ENCODE peak calls at places on chromosomes 3 and 15, in four cellular contexts. L is HCT116, B is SK-N-SH, G is HepG2. O is an unnamed sample.

GRCh38 chr3:56855856-56856538 is 54.2 kb upstream of the ARHGEF3 start:
- DNase-seq in G (peak), B (peak), L (no peak), O (peak)

GRCh38 chr3:194134231-194134756 is 1.7 kb upstream of the HES1 start:
- DNase-seq in G (no peak), B (peak), L (no peak), O (peak)

GRCh38 chr15:51878446-51879386 is 49.3 kb downstream of the TMOD3 start:
- DNase-seq in L (no peak), G (no peak), B (no peak), O (no peak)

GRCh38 chr3:89314454-89314853 is 207.0 kb downstream of the EPHA3 start:
- DNase-seq in G (peak), B (no peak), L (no peak), O (peak)

GRCh38 chr3:29410200-29410599 is 129.3 kb downstream of the RBMS3 start:
- DNase-seq in G (no peak), B (no peak), L (no peak), O (no peak)

GRCh38 chr3:58497074-58497473 is 5.2 kb downstream of the KCTD6 start:
- DNase-seq in L (no peak), G (no peak), B (no peak), O (no peak)

GRCh38 chr15:60729850-60730458 is 251.0 kb upstream of the ICE2 start:
- DNase-seq in L (no peak), B (no peak), G (no peak), O (no peak)

GRCh38 chr15:94582368-94582767 is 351.0 kb downstream of the MCTP2 start:
- DNase-seq in L (peak), G (peak), B (peak), O (peak)

GRCh38 chr15:64703632-64703959 is 71.8 kb downstream of the RBPMS2 start:
- DNase-seq in L (no peak), G (no peak), B (peak), O (no peak)

GRCh38 chr15:38202356-38202755 is 50.3 kb upstream of the SPRED1 start:
- DNase-seq in L (no peak), G (no peak), B (no peak), O (no peak)

GRCh38 chr3:31695280-31696008 is 162.7 kb downstream of the STT3B start:
- DNase-seq in B (no peak), G (no peak), L (no peak), O (no peak)

GRCh38 chr15:36208868-36209582 is 370.4 kb upstream of the CDIN1 start:
- DNase-seq in B (no peak), L (no peak), G (no peak), O (no peak)

GRCh38 chr15:71435552-71435951 is 320.3 kb downstream of the THSD4 start:
- DNase-seq in L (no peak), G (no peak), B (no peak), O (no peak)

GRCh38 chr3:96831175-96831574 is 16.8 kb downstream of the EPHA6 start:
- DNase-seq in G (no peak), B (no peak), L (no peak), O (no peak)

GRCh38 chr15:69074011-69074842 is 59.7 kb downstream of the NOX5 start:
- DNase-seq in B (peak), L (no peak), G (peak), O (peak)

GRCh38 chr15:74631935-74632560 is 16.4 kb downstream of the CLK3 start:
- DNase-seq in G (peak), B (peak), L (no peak), O (peak)

GRCh38 chr3:193890036-193890897 is 245.7 kb upstream of the HES1 start:
- DNase-seq in B (no peak), L (no peak), G (no peak), O (no peak)

GRCh38 chr15:40252141-40252437 is 13.2 kb downstream of the PAK6 start:
- DNase-seq in L (no peak), B (no peak), G (no peak), O (no peak)

GRCh38 chr3:133211449-133211848 is 173.3 kb downstream of the TMEM108 start:
- DNase-seq in L (no peak), G (no peak), B (no peak), O (no peak)

GRCh38 chr15:75669191-75669878 is 21.6 kb downstream of the SNX33 start:
- DNase-seq in B (no peak), G (no peak), L (peak), O (no peak)

GRCh38 chr15:71296032-71296686 is 180.9 kb downstream of the THSD4 start:
- DNase-seq in B (no peak), G (no peak), L (peak), O (peak)

GRCh38 chr3:119783255-119783654 is 1.4 kb downstream of the NR1I2 start:
- DNase-seq in B (no peak), G (no peak), L (no peak), O (no peak)

GRCh38 chr15:36370051-36370734 is 209.2 kb upstream of the CDIN1 start:
- DNase-seq in G (no peak), B (no peak), L (no peak), O (no peak)

GRCh38 chr3:187077085-187077484 is 62.2 kb downstream of the RPL39L start:
- DNase-seq in B (no peak), L (no peak), G (no peak), O (no peak)

GRCh38 chr15:57298204-57298603 is 78.1 kb upstream of the CGNL1 start:
- DNase-seq in G (no peak), B (no peak), L (no peak), O (no peak)

GRCh38 chr3:194273396-194274310 is 77.5 kb downstream of the CPN2 start:
- DNase-seq in L (no peak), G (no peak), B (peak), O (no peak)

GRCh38 chr3:9727041-9727595 is 4.4 kb upstream of the BRPF1 start:
- DNase-seq in B (peak), G (peak), L (peak), O (no peak)

GRCh38 chr15:74523982-74524381 is 17.0 kb upstream of the ARID3B start:
- DNase-seq in L (no peak), G (no peak), B (no peak), O (peak)

GRCh38 chr15:71518661-71519060 is 291.7 kb upstream of the NR2E3 start:
- DNase-seq in L (no peak), B (no peak), G (no peak), O (no peak)

GRCh38 chr3:37967252-37967881 is 23.2 kb upstream of the VILL start:
- DNase-seq in G (peak), B (peak), L (peak), O (peak)

GRCh38 chr3:61605589-61606175 is 44.3 kb downstream of the PTPRG start:
- DNase-seq in L (no peak), G (no peak), B (no peak), O (no peak)

GRCh38 chr3:18424213-18424861 is 802 bp downstream of the SATB1 start:
- DNase-seq in G (no peak), L (no peak), B (peak), O (no peak)

GRCh38 chr15:65902373-65902772 is 33.1 kb downstream of the RAB11A start:
- DNase-seq in L (peak), G (peak), B (no peak), O (peak)

GRCh38 chr3:152054315-152054714 is 180.9 kb downstream of the SUCNR1 start:
- DNase-seq in G (no peak), B (no peak), L (no peak), O (no peak)

GRCh38 chr15:89768071-89768500 is 8.0 kb upstream of the MESP2 start:
- DNase-seq in G (no peak), B (no peak), L (no peak), O (no peak)

GRCh38 chr3:158896729-158897128 is 94.9 kb downstream of the MFSD1 start:
- DNase-seq in B (no peak), G (no peak), L (no peak), O (no peak)

GRCh38 chr3:22966349-22966748 is 236.8 kb upstream of the UBE2E2 start:
- DNase-seq in L (no peak), B (no peak), G (no peak), O (no peak)

GRCh38 chr3:22959593-22959992 is 243.5 kb upstream of the UBE2E2 start:
- DNase-seq in L (no peak), B (no peak), G (no peak), O (no peak)

GRCh38 chr3:22962244-22962643 is 240.9 kb upstream of the UBE2E2 start:
- DNase-seq in B (no peak), L (no peak), G (no peak), O (no peak)

GRCh38 chr3:22960326-22960984 is 242.7 kb upstream of the UBE2E2 start:
- DNase-seq in B (peak), G (peak), L (peak), O (peak)
- TF ChIP-seq JUND in B (no peak), G (no peak), L (no peak), O (no peak)

DNA sequence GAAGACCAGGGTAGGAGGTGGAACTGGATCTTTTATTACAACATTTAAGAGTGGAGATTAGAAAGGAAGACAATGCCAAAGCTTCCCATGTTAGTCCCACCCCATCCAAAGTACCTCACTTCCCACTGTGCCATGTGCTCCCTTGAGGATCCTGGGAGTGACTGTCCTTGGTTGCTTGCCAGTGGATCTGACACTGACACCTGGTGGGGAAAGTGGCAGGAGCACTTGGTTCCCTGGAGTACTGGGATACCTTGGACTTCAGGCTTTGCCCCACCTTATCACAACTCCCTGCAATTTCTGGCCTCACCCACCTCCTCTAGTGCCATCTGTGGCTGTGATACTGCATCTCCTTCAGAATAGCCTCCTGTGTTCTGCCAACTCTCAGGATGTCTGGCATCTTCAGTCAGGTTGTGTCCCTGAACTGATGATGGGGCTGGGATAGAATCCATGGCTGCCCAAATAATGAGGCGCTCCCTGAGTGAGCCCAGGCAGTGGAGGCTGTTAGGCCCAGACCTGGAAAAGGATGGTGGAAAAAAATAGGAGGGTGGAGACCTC is 1.3 kb downstream of the ELL3 start:
- DNase-seq in L (peak), B (peak), G (peak), O (no peak)
- TF ChIP-seq JUND in L (no peak), B (no peak), G (no peak), O (no peak)

GRCh38 chr3:124903896-124904879 is 17.0 kb upstream of the ITGB5 start:
- DNase-seq in L (no peak), G (no peak), B (no peak), O (no peak)
- TF ChIP-seq JUND in L (no peak), G (no peak), B (no peak), O (no peak)

DNA sequence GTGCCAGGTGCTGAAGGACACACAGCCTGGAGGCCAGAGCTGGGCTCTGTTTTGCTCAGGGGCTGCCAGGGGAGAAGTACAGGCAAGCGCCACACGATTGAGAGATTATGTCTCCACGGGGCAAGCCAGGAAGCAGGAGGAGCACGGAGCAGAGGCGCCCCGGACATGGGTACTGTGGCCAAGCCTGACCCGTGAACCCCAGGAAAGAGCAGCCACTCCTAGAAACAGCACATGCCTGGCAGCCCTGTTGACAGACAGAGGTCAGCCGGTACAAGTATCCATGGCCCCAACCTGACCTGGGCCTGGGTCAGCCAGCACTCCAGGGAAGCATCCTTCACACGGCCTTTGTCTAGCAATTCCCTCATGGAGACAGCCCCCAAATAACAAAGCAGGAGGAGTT is 89.4 kb downstream of the ADAMTS17 start:
- DNase-seq in G (no peak), L (no peak), B (no peak), O (no peak)
- TF ChIP-seq JUND in G (no peak), L (no peak), B (no peak), O (no peak)

GRCh38 chr15:78931439-78931981 is 13.3 kb downstream of the CTSH start:
- DNase-seq in B (no peak), G (no peak), L (no peak), O (no peak)
- TF ChIP-seq JUND in B (no peak), G (no peak), L (no peak), O (no peak)

O was measured in T47D.